ENCODE peak calls at places on chromosome 1, in four cellular contexts. T, R, L and O are unnamed samples.

GRCh38 chr1:202154148-202154765 is 6.1 kb downstream of the PTPN7 start:
- DNase-seq in T (no peak), R (no peak), L (no peak), O (no peak)

GRCh38 chr1:183498342-183498991 is 26.2 kb downstream of the SMG7 start:
- DNase-seq in T (no peak), R (no peak), L (no peak), O (no peak)

GRCh38 chr1:226104671-226105121 is 42.2 kb downstream of the H3-3A start:
- DNase-seq in T (no peak), R (no peak), L (no peak), O (no peak)

GRCh38 chr1:203512830-203513578 is 19.1 kb downstream of the OPTC start:
- DNase-seq in T (peak; percentile 71), R (peak; percentile 66), L (peak; percentile 98), O (no peak)

GRCh38 chr1:158248122-158248521 is 6.1 kb upstream of the CD1A start:
- DNase-seq in T (peak; percentile 41), R (peak; percentile 44), L (no peak), O (peak; percentile 32)

GRCh38 chr1:170624141-170624540 is 39.8 kb upstream of the PRRX1 start:
- DNase-seq in T (no peak), R (no peak), L (no peak), O (no peak)

GRCh38 chr1:19251305-19252196 is at the start of the genes EMC1 and MRTO4:
- DNase-seq in T (peak; percentile 97), R (peak; percentile 96), L (peak; percentile 90), O (peak; percentile 97)

GRCh38 chr1:183331095-183331742 is 87.0 kb downstream of the NMNAT2 start:
- DNase-seq in T (no peak), R (no peak), L (no peak), O (no peak)

GRCh38 chr1:187047298-187047697 is 218.5 kb downstream of the PLA2G4A start:
- DNase-seq in T (no peak), R (no peak), L (no peak), O (no peak)

GRCh38 chr1:16215882-16216753 is 3.7 kb upstream of the ARHGEF19 start:
- DNase-seq in T (peak; percentile 84), R (peak; percentile 80), L (peak; percentile 65), O (no peak)

GRCh38 chr1:213284626-213285025 is 233.6 kb downstream of the RPS6KC1 start:
- DNase-seq in T (no peak), R (no peak), L (no peak), O (no peak)

GRCh38 chr1:182428043-182428442 is 21.9 kb upstream of the RGSL1 start:
- DNase-seq in T (no peak), R (no peak), L (no peak), O (no peak)

GRCh38 chr1:206581571-206581981 is 30.7 kb downstream of the EIF2D start:
- DNase-seq in T (no peak), R (no peak), L (no peak), O (no peak)

GRCh38 chr1:38500891-38501290 is 358.7 kb downstream of the RRAGC start:
- DNase-seq in T (no peak), R (no peak), L (no peak), O (no peak)

GRCh38 chr1:184866991-184867788 is 107.1 kb downstream of the NIBAN1 start:
- DNase-seq in T (peak; percentile 53), R (peak; percentile 47), L (peak; percentile 64), O (no peak)

GRCh38 chr1:201916649-201917249 is 28.1 kb downstream of the SHISA4 start:
- DNase-seq in T (no peak), R (no peak), L (peak; percentile 64), O (no peak)

GRCh38 chr1:25562101-25562927 is 18.9 kb downstream of the LDLRAP1 start:
- DNase-seq in T (peak; percentile 89), R (peak; percentile 87), L (no peak), O (peak; percentile 43)

GRCh38 chr1:1616045-1616821 is 933 bp downstream of the MIB2 start:
- DNase-seq in T (peak; percentile 73), R (peak; percentile 67), L (no peak), O (no peak)

GRCh38 chr1:155591770-155592169 is 18.2 kb upstream of the MSTO1 start:
- DNase-seq in T (peak; percentile 67), R (peak; percentile 57), L (peak; percentile 32), O (no peak)

GRCh38 chr1:210989949-210990348 is 144.0 kb downstream of the KCNH1 start:
- DNase-seq in T (no peak), R (no peak), L (no peak), O (no peak)

GRCh38 chr1:151998611-151999362 is 5.1 kb upstream of the S100A10 start:
- DNase-seq in T (no peak), R (no peak), L (no peak), O (no peak)

GRCh38 chr1:225427249-225428065 is at the start of gene LBR:
- DNase-seq in T (no peak), R (no peak), L (peak; percentile 41), O (no peak)

GRCh38 chr1:77282866-77283539 is 1.2 kb downstream of the AK5 start:
- DNase-seq in T (no peak), R (no peak), L (no peak), O (no peak)

GRCh38 chr1:115764541-115764940 is 4.0 kb downstream of the CASQ2 start:
- DNase-seq in T (no peak), R (no peak), L (peak; percentile 26), O (no peak)

GRCh38 chr1:150808851-150809250 is 791 bp upstream of the CTSK start:
- DNase-seq in T (no peak), R (no peak), L (no peak), O (no peak)

DNA sequence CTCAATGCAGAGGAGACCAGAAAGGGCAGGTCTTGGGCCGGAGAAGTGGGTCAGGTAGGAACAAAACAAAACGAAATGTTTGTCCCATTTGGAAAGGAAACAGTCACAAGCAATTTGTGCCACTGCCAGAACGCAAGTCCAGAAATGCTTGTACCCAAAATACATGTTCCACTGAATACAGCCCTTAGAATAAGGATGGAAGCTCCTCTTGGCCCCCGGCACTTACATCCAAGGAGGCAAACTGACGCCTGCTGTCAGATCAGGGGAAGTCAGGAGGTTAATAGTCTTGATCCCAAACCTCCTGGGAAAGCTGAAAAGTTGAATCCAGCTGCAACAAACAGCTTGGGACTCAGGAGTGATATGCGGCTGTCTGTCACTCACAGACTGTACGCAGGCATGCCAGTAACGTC is 75.9 kb upstream of the GALNT2 start:
- DNase-seq in T (no peak), R (no peak), L (no peak), O (no peak)
- TF ChIP-seq CTCF in T (no peak), R (no peak), L (no peak), O (no peak)

DNA sequence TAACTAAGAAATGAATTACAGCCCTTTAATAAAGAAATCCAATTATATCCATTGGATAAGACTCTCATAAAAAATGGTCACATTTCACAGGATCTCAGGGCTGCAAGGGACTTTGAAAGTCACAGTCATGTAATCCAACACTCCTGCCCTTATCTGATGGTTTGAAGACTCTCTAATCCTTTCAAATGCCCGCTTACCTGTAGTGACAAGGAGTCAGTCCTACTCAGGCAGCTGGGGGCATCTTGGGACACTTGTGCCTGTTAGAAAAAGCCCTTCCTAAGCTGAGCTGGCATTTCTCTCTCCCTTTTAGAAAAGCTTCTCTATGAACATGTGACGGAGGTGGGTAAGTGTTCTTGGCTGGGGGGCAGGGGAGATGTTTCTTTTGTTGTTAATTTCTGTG is 11.0 kb upstream of the ZNF691 start:
- DNase-seq in T (no peak), R (no peak), L (no peak), O (no peak)
- TF ChIP-seq CTCF in T (no peak), R (no peak), L (no peak), O (no peak)

GRCh38 chr1:27719286-27720251 is 6.2 kb upstream of the FAM76A start:
- DNase-seq in T (no peak), R (no peak), L (peak; percentile 14), O (no peak)
- TF ChIP-seq CTCF in T (no peak), R (no peak), L (peak; percentile 16), O (no peak)

GRCh38 chr1:113452921-113453770 is 62.8 kb downstream of the MAGI3 start:
- DNase-seq in T (peak; percentile 24), R (peak; percentile 13), L (peak; percentile 38), O (no peak)
- TF ChIP-seq CTCF in T (peak; percentile 15), R (peak; percentile 29), L (peak; percentile 54), O (no peak)

GRCh38 chr1:100606438-100606837 is 68.5 kb downstream of the GPR88 start:
- DNase-seq in T (peak; percentile 11), R (no peak), L (peak; percentile 10), O (no peak)
- TF ChIP-seq CTCF in T (peak; percentile 36), R (peak; percentile 43), L (peak; percentile 21), O (no peak)

GRCh38 chr1:47257224-47257623 is 25.2 kb upstream of the TAL1 start:
- DNase-seq in T (no peak), R (no peak), L (no peak), O (no peak)

GRCh38 chr1:47262787-47263413 is 30.9 kb upstream of the TAL1 start:
- DNase-seq in T (peak; percentile 60), R (peak; percentile 53), L (peak; percentile 45), O (no peak)
- TF ChIP-seq CTCF in T (peak; percentile 24), R (peak; percentile 59), L (peak; percentile 66), O (no peak)

DNA sequence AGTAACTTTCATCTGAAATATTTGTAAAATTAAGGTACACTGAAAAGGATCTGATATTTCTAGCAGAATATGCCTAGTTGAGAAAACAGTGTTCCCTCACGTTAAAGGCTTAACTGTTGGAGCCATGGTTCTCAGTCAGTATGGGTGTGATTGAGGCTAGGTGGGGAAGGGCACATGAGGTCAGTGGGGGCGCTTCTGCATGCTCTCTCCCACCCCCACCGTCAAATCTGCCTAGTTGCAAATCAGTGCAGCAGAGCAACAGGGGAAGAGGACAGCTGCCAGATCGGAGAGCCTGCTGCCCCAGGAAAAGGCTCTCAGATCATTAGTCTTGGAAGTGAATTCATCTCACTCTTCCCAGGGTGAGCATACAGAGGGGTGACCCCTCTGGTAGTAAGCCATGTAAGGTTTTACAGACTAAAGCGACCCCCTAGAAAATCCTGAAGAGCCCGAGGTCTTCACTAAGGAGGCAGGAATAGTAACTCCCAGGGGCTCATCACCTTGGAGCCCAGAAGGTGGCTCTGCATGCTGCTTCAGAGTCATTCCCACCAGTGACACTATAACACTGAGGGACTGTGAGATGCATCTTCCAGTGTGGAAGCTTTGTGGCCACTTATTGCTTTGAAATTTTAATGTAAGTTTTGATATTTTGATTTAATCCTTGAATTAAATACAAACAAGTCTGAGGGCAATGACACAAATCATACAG is 83.1 kb upstream of the BARHL2 start:
- DNase-seq in T (no peak), R (no peak), L (no peak), O (no peak)
- TF ChIP-seq CTCF in T (no peak), R (no peak), L (no peak), O (no peak)

GRCh38 chr1:230806552-230806951 is 59.4 kb downstream of the CAPN9 start:
- DNase-seq in T (no peak), R (no peak), L (no peak), O (no peak)
- TF ChIP-seq CTCF in T (no peak), R (no peak), L (no peak), O (no peak)

GRCh38 chr1:237031480-237031879 is 10.5 kb upstream of the RYR2 start:
- DNase-seq in T (no peak), R (no peak), L (no peak), O (no peak)

GRCh38 chr1:237029850-237030535 is 12.0 kb upstream of the RYR2 start:
- DNase-seq in T (no peak), R (no peak), L (no peak), O (no peak)

GRCh38 chr1:237029240-237029639 is 12.7 kb upstream of the RYR2 start:
- DNase-seq in T (no peak), R (no peak), L (no peak), O (no peak)

GRCh38 chr1:237025358-237026074 is 16.5 kb upstream of the RYR2 start:
- DNase-seq in T (no peak), R (no peak), L (no peak), O (no peak)
- TF ChIP-seq CTCF in T (no peak), R (no peak), L (no peak), O (no peak)

GRCh38 chr1:207789792-207790787 is 38.2 kb downstream of the CD46 start:
- DNase-seq in T (no peak), R (no peak), L (no peak), O (no peak)
- TF ChIP-seq CTCF in T (no peak), R (no peak), L (no peak), O (no peak)